ENCODE peak calls at places on chromosomes 2 and 18, in ten cellular contexts. M is adrenal gland; B is thyroid gland; E is kidney; V is BJ; N is mucosa of descending colon; Y is CD4-positive, CD25-positive, alpha-beta regulatory T cell; Q is hepatocyte; G is lower lobe of right lung; J is tibial artery. H is an unnamed sample. For H3K36me3, the result is how much of the 10 kb centered on the place peaks cover.

GRCh38 chr18:24054130-24054529 is 39.6 kb downstream of the TTC39C start:
- DNase-seq in Q (no peak), E (no peak), B (no peak), J (no peak), G (no peak), M (no peak), V (no peak), Y (peak), N (no peak), H (no peak)

GRCh38 chr2:219084791-219085190 is 24.1 kb upstream of the IHH start:
- DNase-seq in B (no peak), Q (no peak), E (no peak), V (no peak), Y (peak), G (no peak), N (no peak), J (no peak), M (no peak), H (no peak)

GRCh38 chr2:96539215-96539920 is 2.8 kb downstream of the ARID5A start:
- DNase-seq in Y (no peak), E (peak), G (no peak), N (peak), M (no peak), Q (no peak), J (peak), B (no peak), V (no peak), H (no peak)

GRCh38 chr2:223122706-223123265 is 70.8 kb downstream of the KCNE4 start:
- DNase-seq in J (no peak), G (no peak), B (no peak), Y (no peak), V (no peak), N (no peak), Q (no peak), M (no peak), E (no peak), H (no peak)

GRCh38 chr2:57107353-57107752 is 923.6 kb downstream of the CCDC85A start:
- DNase-seq in Q (no peak), V (no peak), G (no peak), B (no peak), E (no peak), J (no peak), Y (no peak), N (no peak), M (no peak), H (no peak)

GRCh38 chr2:238872628-238873400 is 24.9 kb downstream of the TWIST2 start:
- DNase-seq in Y (no peak), E (no peak), V (no peak), B (no peak), Q (no peak), N (no peak), J (peak), M (no peak), G (no peak), H (no peak)

GRCh38 chr2:44392338-44392943 is 30.7 kb downstream of the CAMKMT start:
- DNase-seq in Q (peak), M (peak), N (no peak), J (no peak), G (no peak), Y (peak), E (no peak), V (no peak), B (peak), H (peak)

GRCh38 chr2:165827219-165827920 is 33.3 kb upstream of the GALNT3 start:
- DNase-seq in G (no peak), Y (no peak), E (no peak), J (no peak), M (no peak), N (no peak), V (no peak), Q (no peak), B (no peak), H (no peak)

GRCh38 chr2:218024871-218025270 is 22.1 kb upstream of the TNS1 start:
- DNase-seq in G (no peak), M (peak), B (no peak), E (peak), J (peak), Y (no peak), N (no peak), V (no peak), Q (no peak), H (no peak)

GRCh38 chr2:85396531-85397470 is 13.4 kb downstream of the CAPG start:
- DNase-seq in V (no peak), M (no peak), G (no peak), J (peak), N (no peak), Y (no peak), B (peak), E (no peak), Q (no peak), H (no peak)

GRCh38 chr2:41965886-41966285 is 81.9 kb upstream of the PKDCC start:
- DNase-seq in M (no peak), V (no peak), E (no peak), Q (no peak), B (peak), G (no peak), N (no peak), Y (no peak), J (peak), H (no peak)

GRCh38 chr2:60066971-60067370 is 486.5 kb downstream of the BCL11A start:
- DNase-seq in M (no peak), E (no peak), Y (no peak), J (no peak), G (no peak), N (no peak), Q (peak), B (no peak), V (no peak), H (no peak)

GRCh38 chr18:26804474-26804873 is 61.0 kb downstream of the AQP4 start:
- DNase-seq in M (peak), V (no peak), E (no peak), G (no peak), N (no peak), J (no peak), Q (peak), Y (no peak), B (peak), H (no peak)

GRCh38 chr2:170141865-170142264 is 36.1 kb upstream of the MYO3B start:
- DNase-seq in G (no peak), Q (no peak), V (no peak), N (no peak), J (no peak), Y (no peak), M (no peak), B (no peak), E (no peak), H (no peak)

GRCh38 chr2:239106314-239106908 is 258.5 kb downstream of the TWIST2 start:
- DNase-seq in M (peak), N (peak), Q (peak), Y (peak), B (no peak), G (no peak), E (no peak), J (no peak), V (no peak), H (no peak)

GRCh38 chr2:124147552-124147951 is 122.5 kb downstream of the CNTNAP5 start:
- DNase-seq in E (no peak), V (no peak), Y (no peak), G (no peak), J (no peak), B (no peak), M (no peak), Q (no peak), N (no peak), H (no peak)

GRCh38 chr2:205651719-205652118 is 30.6 kb upstream of the NRP2 start:
- DNase-seq in E (no peak), Q (no peak), G (no peak), N (no peak), Y (no peak), J (no peak), M (no peak), V (no peak), B (no peak), H (no peak)

GRCh38 chr2:101234169-101234938 is 18.3 kb upstream of the CNOT11 start:
- DNase-seq in Y (no peak), Q (no peak), G (no peak), M (no peak), V (no peak), J (no peak), B (no peak), E (no peak), N (no peak), H (no peak)

GRCh38 chr18:23317975-23318675 is 135.0 kb upstream of the RIOK3 start:
- DNase-seq in B (no peak), V (no peak), Y (no peak), E (no peak), G (no peak), N (no peak), Q (no peak), J (no peak), M (no peak), H (no peak)

GRCh38 chr2:182018218-182018617 is 32.6 kb downstream of the PPP1R1C start:
- DNase-seq in M (no peak), G (no peak), B (no peak), N (no peak), Q (no peak), Y (no peak), J (no peak), V (no peak), E (no peak), H (no peak)

GRCh38 chr2:174748948-174749347 is 15.3 kb downstream of the CHRNA1 start:
- DNase-seq in E (no peak), Q (peak), N (peak), M (peak), B (peak), Y (peak), V (no peak), J (no peak), G (no peak), H (peak)

GRCh38 chr2:219556413-219556812 is 12.6 kb downstream of the TMEM198 start:
- DNase-seq in E (peak), B (no peak), N (no peak), V (no peak), M (no peak), J (no peak), Y (no peak), Q (no peak), G (no peak), H (no peak)

GRCh38 chr2:20619624-20620024 is 31.3 kb downstream of the HS1BP3 start:
- DNase-seq in V (no peak), J (peak), M (peak), Y (no peak), N (no peak), E (peak), B (peak), Q (no peak), G (peak), H (no peak)

GRCh38 chr18:44325903-44326650 is 354.6 kb upstream of the SETBP1 start:
- DNase-seq in B (peak), J (no peak), N (peak), M (peak), Q (peak), E (no peak), Y (no peak), V (no peak), G (no peak), H (no peak)

GRCh38 chr18:23307567-23308295 is 145.4 kb upstream of the RIOK3 start:
- DNase-seq in G (no peak), Q (no peak), J (no peak), M (peak), N (no peak), B (no peak), E (peak), Y (peak), V (no peak), H (no peak)

GRCh38 chr2:205748660-205749059 is 66.4 kb downstream of the NRP2 start:
- DNase-seq in M (no peak), V (no peak), N (no peak), E (no peak), J (no peak), Q (no peak), Y (no peak), G (no peak), B (no peak), H (no peak)

GRCh38 chr2:208025037-208025813 is at the start of gene PLEKHM3:
- DNase-seq in Y (peak), Q (peak), G (peak), M (peak), J (peak), N (peak), B (peak), V (no peak), E (peak), H (peak)

GRCh38 chr2:182763311-182763912 is 47.4 kb downstream of the DNAJC10 start:
- DNase-seq in V (no peak), Q (peak), M (peak), J (no peak), Y (peak), G (no peak), E (no peak), B (peak), N (no peak), H (no peak)

GRCh38 chr18:43007365-43007764 is 108.1 kb downstream of the RIT2 start:
- DNase-seq in N (no peak), V (no peak), E (no peak), Y (no peak), M (no peak), Q (no peak), G (no peak), B (no peak), J (no peak), H (no peak)

GRCh38 chr2:105812180-105813044 is 67.7 kb downstream of the NCK2 start:
- DNase-seq in G (no peak), B (peak), J (peak), V (no peak), E (no peak), Q (peak), Y (no peak), M (peak), N (no peak), H (no peak)

GRCh38 chr18:48479531-48479930 is 59.3 kb upstream of the CTIF start:
- DNase-seq in V (no peak), J (no peak), G (no peak), Y (no peak), Q (no peak), B (no peak), E (no peak), M (no peak), N (no peak), H (no peak)

DNA sequence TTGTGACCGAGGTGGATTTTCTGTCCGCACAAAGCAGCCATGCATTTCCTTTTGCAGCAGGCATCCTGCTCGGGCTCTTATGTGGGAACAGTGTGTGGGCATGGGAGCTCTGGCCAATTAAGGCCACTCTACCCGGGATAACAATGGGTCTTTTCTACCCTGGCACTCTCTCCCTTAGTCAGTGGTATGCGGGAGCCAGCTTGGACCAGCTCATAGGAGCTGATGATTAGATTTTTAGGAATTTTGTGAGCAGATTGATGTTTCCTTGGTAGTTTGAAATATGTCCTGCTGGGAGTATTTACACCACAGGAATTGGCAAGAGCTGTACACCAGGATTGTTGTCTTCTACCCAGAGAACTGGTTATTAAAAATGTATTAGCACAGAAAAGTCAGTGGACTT is 89.3 kb downstream of the SPP2 start:
- DNase-seq in G (no peak), N (no peak), J (no peak), B (no peak), Y (no peak), Q (no peak), E (no peak), V (no peak), M (no peak), H (no peak)
- H3K36me3 ChIP-seq in G (under half), N (under half), J (under half), B (under half), Y (under half), Q (under half), E (under half), V (under half), M (under half), H (under half)

GRCh38 chr2:11819235-11819729 is 72.8 kb downstream of the LPIN1 start:
- DNase-seq in B (no peak), J (no peak), E (no peak), M (no peak), G (no peak), N (no peak), V (no peak), Q (no peak), Y (no peak), H (no peak)
- H3K36me3 ChIP-seq in B (under half), J (half or more), E (under half), M (under half), G (half or more), N (under half), V (under half), Q (under half), Y (half or more), H (half or more)

DNA sequence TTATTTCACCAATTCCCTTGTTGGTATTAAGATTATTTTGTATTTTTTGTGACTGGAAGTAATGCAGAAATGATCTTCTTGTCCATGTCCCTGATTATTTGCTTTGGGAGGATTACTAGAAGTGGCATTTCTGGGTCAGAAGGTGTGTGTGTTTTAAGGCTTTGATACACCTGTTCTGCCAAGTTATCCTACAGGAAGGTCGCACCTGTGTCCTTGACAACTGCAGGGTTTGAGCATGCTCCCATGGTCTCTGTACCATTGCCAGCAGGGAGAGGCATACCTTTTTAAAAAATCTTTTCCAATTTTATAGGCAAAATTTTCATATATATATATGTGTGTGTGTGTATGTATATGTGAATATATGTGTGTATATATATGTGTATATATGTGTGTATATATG is 29.7 kb downstream of the KDM3A start:
- DNase-seq in Q (no peak), N (no peak), M (no peak), J (no peak), E (no peak), G (no peak), V (no peak), Y (no peak), B (no peak), H (no peak)
- H3K36me3 ChIP-seq in Q (under half), N (under half), M (under half), J (half or more), E (under half), G (half or more), V (under half), Y (half or more), B (under half), H (half or more)

GRCh38 chr2:216133392-216133791 is 24.2 kb downstream of the XRCC5 start:
- DNase-seq in Q (no peak), N (no peak), G (no peak), E (no peak), J (no peak), B (no peak), M (no peak), Y (no peak), V (no peak), H (no peak)

GRCh38 chr2:216131175-216131926 is 22.2 kb downstream of the XRCC5 start:
- DNase-seq in V (no peak), M (no peak), G (no peak), J (no peak), Q (no peak), Y (peak), N (no peak), B (no peak), E (no peak), H (no peak)

GRCh38 chr2:216130346-216130951 is 21.3 kb downstream of the XRCC5 start:
- DNase-seq in Y (no peak), J (no peak), N (no peak), B (no peak), V (no peak), E (no peak), Q (no peak), G (no peak), M (no peak), H (no peak)

GRCh38 chr2:216134958-216135541 is 25.9 kb downstream of the XRCC5 start:
- DNase-seq in M (no peak), Y (no peak), G (no peak), B (no peak), Q (no peak), E (no peak), V (no peak), N (no peak), J (no peak), H (no peak)

GRCh38 chr2:216132585-216132984 is 23.4 kb downstream of the XRCC5 start:
- DNase-seq in V (no peak), G (no peak), M (no peak), J (no peak), B (no peak), N (no peak), Q (no peak), E (no peak), Y (no peak), H (no peak)
- H3K36me3 ChIP-seq in V (under half), G (half or more), M (under half), J (half or more), B (half or more), N (under half), Q (under half), E (under half), Y (half or more), H (half or more)

DNA sequence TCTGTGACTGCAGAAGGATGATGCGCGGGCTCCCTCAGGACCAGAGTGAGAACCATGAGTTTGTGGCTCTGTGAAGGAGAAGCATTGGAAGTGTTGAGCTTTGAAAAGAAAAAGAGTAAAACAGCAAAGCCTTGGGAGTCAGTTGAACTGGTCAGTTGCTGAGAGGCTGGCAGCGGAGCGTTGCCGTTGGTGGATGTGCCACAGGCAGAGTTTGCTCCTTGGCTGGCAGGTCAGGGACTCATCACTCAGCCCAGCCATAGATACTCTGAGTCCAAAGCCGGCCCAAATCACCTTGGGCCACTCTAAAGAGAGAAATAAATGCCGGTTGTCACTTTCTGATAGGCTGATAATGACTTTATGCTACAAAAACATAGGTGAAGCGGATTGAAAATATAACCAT is 17.5 kb downstream of the COPS7B start:
- DNase-seq in V (no peak), J (no peak), E (no peak), Y (no peak), B (no peak), G (no peak), N (no peak), Q (no peak), M (peak), H (no peak)
- H3K36me3 ChIP-seq in V (under half), J (half or more), E (under half), Y (half or more), B (under half), G (half or more), N (under half), Q (under half), M (under half), H (half or more)

GRCh38 chr2:150809083-150809482 is 321.6 kb upstream of the RND3 start:
- DNase-seq in V (no peak), M (no peak), E (no peak), Y (no peak), N (no peak), J (no peak), G (no peak), B (no peak), Q (no peak), H (no peak)
- H3K36me3 ChIP-seq in V (under half), M (under half), E (under half), Y (under half), N (under half), J (under half), G (under half), B (under half), Q (under half), H (under half)

GRCh38 chr18:13496691-13497281 is 229.6 kb downstream of the FAM210A start:
- DNase-seq in E (no peak), N (no peak), B (no peak), Q (no peak), Y (no peak), M (no peak), V (no peak), J (no peak), G (no peak), H (no peak)
- H3K36me3 ChIP-seq in E (under half), N (under half), B (under half), Q (under half), Y (half or more), M (under half), V (under half), J (under half), G (under half), H (under half)